ENCODE peak calls at places on chromosomes 16 and 17, in eight cellular contexts. L, S, I, C, Y, J, R and E are unnamed samples.

GRCh38 chr17:27579897-27580321 is 51.1 kb upstream of the LGALS9 start:
- DNase-seq in I (no peak), Y (no peak), R (no peak), S (no peak), J (no peak), C (no peak), L (no peak), E (no peak)

GRCh38 chr16:77841275-77841640 is 52.9 kb downstream of the VAT1L start:
- DNase-seq in J (no peak), I (no peak), R (no peak), Y (no peak), C (no peak), S (no peak), L (no peak), E (no peak)

GRCh38 chr16:82331974-82332750 is 162.1 kb upstream of the MPHOSPH6 start:
- DNase-seq in S (peak), J (no peak), L (no peak), Y (no peak), I (no peak), C (no peak), R (no peak), E (no peak)

GRCh38 chr16:54934536-54935410 is 4.1 kb downstream of the IRX5 start:
- DNase-seq in R (no peak), I (no peak), C (no peak), S (no peak), Y (no peak), L (no peak), J (no peak), E (no peak)

GRCh38 chr16:85991856-85992255 is 92.9 kb downstream of the IRF8 start:
- DNase-seq in Y (no peak), R (no peak), L (no peak), S (no peak), C (no peak), J (no peak), I (no peak), E (no peak)

GRCh38 chr17:14409292-14409691 is 108.4 kb downstream of the HS3ST3B1 start:
- DNase-seq in I (no peak), J (no peak), Y (no peak), R (no peak), L (no peak), C (no peak), S (no peak), E (no peak)

GRCh38 chr17:45244725-45245656 is 16.9 kb downstream of the SPATA32 start:
- DNase-seq in Y (no peak), R (no peak), C (no peak), J (no peak), S (no peak), I (no peak), L (no peak), E (no peak)

GRCh38 chr17:73643012-73643845 is 1.0 kb downstream of the SDK2 start:
- DNase-seq in Y (peak), L (no peak), I (no peak), R (peak), J (peak), C (no peak), S (peak), E (no peak)

GRCh38 chr17:63549946-63550815 is at the start of gene DCAF7:
- DNase-seq in Y (peak), I (peak), L (peak), J (peak), S (peak), R (peak), C (peak), E (peak)

GRCh38 chr17:72587773-72588511 is 467.1 kb downstream of the SOX9 start:
- DNase-seq in Y (peak), L (no peak), R (peak), C (peak), J (no peak), I (no peak), S (peak), E (no peak)

GRCh38 chr17:35448214-35448898 is at the start of gene SLFN13:
- DNase-seq in L (peak), C (peak), J (peak), Y (no peak), S (peak), R (peak), I (no peak), E (no peak)

GRCh38 chr17:76182016-76182764 is 41.1 kb upstream of the FOXJ1 start:
- DNase-seq in J (peak), L (peak), I (peak), C (peak), Y (peak), S (peak), R (peak), E (peak)

GRCh38 chr17:32426894-32427293 is 17.4 kb upstream of the PSMD11 start:
- DNase-seq in Y (no peak), S (no peak), J (no peak), L (no peak), I (no peak), C (no peak), R (no peak), E (no peak)

GRCh38 chr17:80845863-80846671 is 145.6 kb upstream of the CHMP6 start:
- DNase-seq in L (no peak), J (no peak), S (no peak), Y (no peak), C (no peak), R (no peak), I (no peak), E (no peak)

GRCh38 chr17:35705230-35705629 is 26.2 kb upstream of the RASL10B start:
- DNase-seq in C (no peak), J (no peak), Y (no peak), S (no peak), R (no peak), I (no peak), L (no peak), E (no peak)

GRCh38 chr17:73645050-73645871 is 1.0 kb upstream of the SDK2 start:
- DNase-seq in R (peak), L (peak), I (peak), C (peak), J (peak), Y (peak), S (peak), E (no peak)

GRCh38 chr17:29060475-29060874 is 17.5 kb downstream of the PIPOX start:
- DNase-seq in I (no peak), C (no peak), J (no peak), Y (no peak), S (no peak), L (no peak), R (no peak), E (no peak)

GRCh38 chr17:33057564-33057963 is 65.9 kb downstream of the SPACA3 start:
- DNase-seq in R (no peak), I (no peak), Y (no peak), S (no peak), J (no peak), L (no peak), C (no peak), E (no peak)

GRCh38 chr16:13779676-13780075 is 140.3 kb upstream of the ERCC4 start:
- DNase-seq in C (no peak), L (no peak), S (no peak), I (no peak), Y (no peak), J (no peak), R (no peak), E (no peak)

GRCh38 chr17:18008496-18009268 is 30.3 kb downstream of the ATPAF2 start:
- DNase-seq in Y (no peak), I (no peak), J (no peak), S (no peak), R (peak), L (peak), C (no peak), E (no peak)

GRCh38 chr17:180380-181212 is 854 bp downstream of the DOC2B start:
- DNase-seq in I (peak), J (no peak), S (no peak), L (no peak), Y (no peak), C (no peak), R (no peak), E (no peak)

GRCh38 chr17:79803997-79804855 is 7.3 kb upstream of the CBX8 start:
- DNase-seq in I (no peak), J (peak), L (peak), R (no peak), S (peak), Y (no peak), C (no peak), E (no peak)

GRCh38 chr16:85381738-85382592 is 231.2 kb upstream of the GSE1 start:
- DNase-seq in L (peak), Y (no peak), J (no peak), I (no peak), C (no peak), R (peak), S (no peak), E (no peak)

GRCh38 chr17:70604854-70605253 is 435.5 kb downstream of the KCNJ2 start:
- DNase-seq in Y (no peak), R (no peak), S (no peak), I (no peak), J (no peak), L (no peak), C (no peak), E (no peak)

GRCh38 chr17:73493212-73493814 is 150.9 kb downstream of the SDK2 start:
- DNase-seq in I (no peak), C (no peak), L (no peak), Y (peak), S (peak), J (no peak), R (no peak), E (no peak)

GRCh38 chr16:85652431-85653221 is 36.1 kb downstream of the GINS2 start:
- DNase-seq in I (peak), S (peak), C (peak), J (no peak), Y (peak), L (peak), R (peak), E (no peak)